ENCODE peak calls at places on chromosomes 3 and 15, in five cellular contexts. X is K562, M is SK-N-SH, Z is HepG2, S is GM12878. W is an unnamed sample.

GRCh38 chr3:161104561-161105551 is at the start of gene B3GALNT1:
- DNase-seq in X (peak), M (peak), Z (no peak), S (no peak), W (no peak)

GRCh38 chr15:57345584-57345983 is 30.7 kb upstream of the CGNL1 start:
- DNase-seq in X (no peak), M (peak), Z (peak), S (no peak), W (no peak)

GRCh38 chr15:70039917-70040316 is 57.8 kb downstream of the TLE3 start:
- DNase-seq in X (no peak), M (no peak), Z (no peak), S (no peak), W (no peak)

GRCh38 chr3:122911901-122912300 is 115.7 kb downstream of the SEMA5B start:
- DNase-seq in X (no peak), M (no peak), Z (no peak), S (no peak), W (no peak)

GRCh38 chr3:126969586-126969985 is 13.3 kb upstream of the PLXNA1 start:
- DNase-seq in X (no peak), M (no peak), Z (no peak), S (no peak), W (no peak)

GRCh38 chr3:140420621-140421357 is 257.1 kb upstream of the TRIM42 start:
- DNase-seq in X (no peak), M (no peak), Z (peak), S (no peak), W (no peak)

GRCh38 chr3:40258555-40258954 is 51.0 kb upstream of the EIF1B start:
- DNase-seq in X (no peak), M (no peak), Z (no peak), S (no peak), W (no peak)

GRCh38 chr3:158678687-158679086 is 6.2 kb upstream of the LXN start:
- DNase-seq in X (no peak), M (no peak), Z (no peak), S (no peak), W (no peak)

GRCh38 chr15:75989045-75989444 is 23.2 kb downstream of the NRG4 start:
- DNase-seq in X (no peak), M (no peak), Z (no peak), S (no peak), W (no peak)

GRCh38 chr3:71585891-71586809 is 2.6 kb upstream of the FOXP1 start:
- DNase-seq in X (peak), M (peak), Z (no peak), S (no peak), W (no peak)

GRCh38 chr3:23763040-23763477 is 42.7 kb upstream of the UBE2E1 start:
- DNase-seq in X (no peak), M (peak), Z (no peak), S (no peak), W (no peak)

GRCh38 chr3:67863869-67864268 is 209.5 kb upstream of the SUCLG2 start:
- DNase-seq in X (no peak), M (peak), Z (peak), S (no peak), W (peak)

GRCh38 chr3:67870477-67870876 is 216.1 kb upstream of the SUCLG2 start:
- DNase-seq in X (no peak), M (no peak), Z (no peak), S (no peak), W (no peak)

DNA sequence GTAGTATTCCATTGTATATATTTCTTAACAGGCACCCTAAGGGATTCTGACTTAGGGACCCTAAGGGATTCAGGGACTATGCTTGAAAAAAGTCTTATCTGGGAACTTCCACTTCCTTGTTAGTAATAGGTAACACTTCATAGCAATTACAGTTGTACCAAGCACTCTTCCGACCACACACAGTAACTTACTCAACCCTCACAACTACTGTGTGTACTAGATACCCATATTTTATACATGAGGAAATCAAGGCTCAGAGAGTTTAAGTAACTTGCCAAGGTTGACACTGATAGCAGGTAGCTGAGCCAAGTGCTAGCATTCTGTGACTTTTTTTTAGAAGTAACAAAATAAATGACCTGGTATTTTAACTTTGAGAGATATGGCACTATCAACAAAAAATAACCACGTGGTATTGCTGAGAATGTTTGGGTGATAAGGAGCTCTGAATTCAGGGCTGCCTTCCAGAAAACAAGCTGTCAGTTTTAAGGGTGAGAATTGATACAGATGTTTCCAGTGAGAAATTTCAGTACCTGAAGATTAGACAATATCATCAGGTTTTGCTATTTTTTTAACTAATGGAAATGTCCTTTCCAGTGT is 210.3 kb upstream of the SUCLG2 start:
- DNase-seq in X (no peak), M (no peak), Z (no peak), S (no peak), W (no peak)
- TF ChIP-seq FOXM1 in X (no peak), M (no peak), Z (no peak), S (no peak), W (no peak)

DNA sequence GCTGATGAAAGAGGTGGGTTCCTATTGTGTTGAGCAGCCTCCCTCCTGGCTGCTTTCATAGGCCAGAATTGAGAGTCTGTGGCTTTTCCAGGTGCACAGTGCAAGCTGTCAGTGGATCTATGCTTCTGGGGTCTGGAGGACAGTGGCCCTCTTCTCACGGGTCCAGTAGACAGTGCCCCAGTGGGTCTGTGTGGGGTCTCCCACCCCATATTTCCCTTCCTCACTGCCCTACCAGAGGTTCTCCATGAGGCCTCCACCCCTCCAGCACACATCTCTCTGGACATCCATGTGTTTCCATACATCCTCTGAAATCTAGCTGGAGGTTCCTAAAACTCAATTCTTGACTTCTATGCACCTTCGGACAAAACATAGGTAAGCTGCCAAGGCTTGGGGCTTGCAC is 201.2 kb downstream of the FAM43A start:
- DNase-seq in X (no peak), M (no peak), Z (no peak), S (no peak), W (no peak)
- TF ChIP-seq FOXM1 in X (no peak), M (no peak), Z (no peak), S (no peak), W (no peak)

DNA sequence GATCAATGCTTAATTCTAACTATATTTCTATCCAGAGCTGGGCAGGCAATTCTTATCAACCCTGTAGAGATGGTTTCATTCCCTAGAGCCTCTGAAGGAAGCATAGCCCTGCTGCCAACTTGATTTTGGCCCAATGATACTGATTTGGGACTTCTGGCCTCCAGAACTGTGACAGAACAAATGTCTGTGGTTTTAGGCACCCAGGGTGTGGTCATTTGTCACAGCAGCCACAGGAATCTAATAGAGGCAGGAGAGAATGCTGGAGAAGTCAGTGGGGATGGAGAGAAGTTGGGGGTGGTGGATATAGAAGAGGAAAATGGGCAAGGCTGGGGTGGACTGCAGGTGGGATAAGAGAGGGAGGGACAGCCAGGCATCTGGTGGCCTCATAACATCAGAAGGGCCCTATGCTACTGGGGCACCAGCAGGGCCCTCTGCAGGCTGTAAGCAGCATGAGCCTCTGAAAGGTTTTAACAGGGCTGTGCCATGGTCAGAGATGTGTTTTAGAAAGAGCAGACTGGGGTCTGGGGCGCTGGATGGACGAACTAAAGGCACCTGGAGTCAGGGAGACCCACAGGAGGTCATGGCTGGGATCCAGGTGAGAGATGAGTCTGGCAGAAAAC is 19.8 kb downstream of the MRPS11 start:
- DNase-seq in X (no peak), M (no peak), Z (no peak), S (no peak), W (no peak)
- TF ChIP-seq FOXM1 in X (no peak), M (no peak), Z (no peak), S (no peak), W (no peak)

GRCh38 chr3:190491533-190492054 is 22.3 kb upstream of the IL1RAP start:
- DNase-seq in X (no peak), M (no peak), Z (no peak), S (no peak), W (no peak)
- TF ChIP-seq FOXM1 in X (no peak), M (no peak), Z (no peak), S (no peak), W (no peak)

GRCh38 chr3:29642393-29643033 is 361.6 kb downstream of the RBMS3 start:
- DNase-seq in X (no peak), M (peak), Z (no peak), S (no peak), W (peak)
- TF ChIP-seq FOXM1 in X (no peak), M (no peak), Z (no peak), S (no peak), W (no peak)

W was measured in HEK293T.